ENCODE peak calls at places on chromosomes 1 and 21, in seven cellular contexts. H, Q, P, M, X, W and F are unnamed samples.

GRCh38 chr1:115641762-115642167 is at the start of gene VANGL1:
- DNase-seq in H (peak), Q (peak), X (peak), P (peak), W (peak), M (no peak), F (no peak)

GRCh38 chr1:6483010-6483760 is 8.3 kb downstream of the PLEKHG5 start:
- DNase-seq in M (no peak), H (no peak), Q (no peak), W (no peak), P (no peak), X (no peak), F (no peak)

GRCh38 chr1:19639999-19640362 is 4.1 kb upstream of the NBL1 start:
- DNase-seq in H (no peak), P (no peak), M (no peak), Q (peak), X (no peak), W (no peak), F (no peak)

GRCh38 chr1:234503193-234504050 is 24.4 kb upstream of the TARBP1 start:
- DNase-seq in P (no peak), Q (no peak), W (no peak), H (no peak), M (no peak), X (no peak), F (no peak)

GRCh38 chr1:215606036-215606435 is 38.9 kb downstream of the KCTD3 start:
- DNase-seq in W (no peak), P (no peak), M (no peak), X (no peak), H (no peak), Q (no peak), F (no peak)

GRCh38 chr1:27405074-27405473 is 12.7 kb downstream of the GPR3 start:
- DNase-seq in X (peak), H (no peak), Q (no peak), M (no peak), W (peak), P (no peak), F (no peak)

GRCh38 chr1:229101475-229101874 is 169.4 kb upstream of the RAB4A start:
- DNase-seq in Q (no peak), M (no peak), P (no peak), H (no peak), W (no peak), X (no peak), F (no peak)

GRCh38 chr1:8625981-8626898 is 191.2 kb downstream of the RERE start:
- DNase-seq in X (no peak), H (no peak), P (peak), Q (peak), M (no peak), W (no peak), F (peak)

GRCh38 chr1:201409440-201409839 is 10.3 kb upstream of the LAD1 start:
- DNase-seq in W (no peak), P (no peak), X (no peak), H (no peak), M (no peak), Q (no peak), F (no peak)

GRCh38 chr1:27122652-27123051 is 32.3 kb downstream of the SLC9A1 start:
- DNase-seq in P (peak), X (peak), M (no peak), H (no peak), W (peak), Q (peak), F (no peak)

GRCh38 chr1:46248122-46248920 is 758 bp downstream of the RAD54L start:
- DNase-seq in W (peak), X (peak), Q (peak), P (peak), M (no peak), H (no peak), F (peak)

GRCh38 chr1:50181027-50181663 is 72.4 kb downstream of the ELAVL4 start:
- DNase-seq in W (no peak), H (no peak), Q (no peak), M (no peak), P (no peak), X (no peak), F (no peak)

GRCh38 chr1:153777648-153778047 is 2.4 kb downstream of the SLC27A3 start:
- DNase-seq in X (no peak), M (no peak), P (no peak), H (no peak), W (no peak), Q (no peak), F (no peak)

GRCh38 chr1:89794406-89794805 is 26.4 kb upstream of the LRRC8D start:
- DNase-seq in H (no peak), Q (no peak), P (no peak), W (no peak), X (peak), M (no peak), F (no peak)

GRCh38 chr1:245197911-245198379 is 43.2 kb downstream of the KIF26B start:
- DNase-seq in X (no peak), Q (no peak), H (no peak), P (peak), M (no peak), W (no peak), F (no peak)

GRCh38 chr1:39081266-39082139 is 55.4 kb downstream of the NDUFS5 start:
- DNase-seq in H (peak), M (no peak), W (peak), Q (peak), P (no peak), X (peak), F (no peak)

GRCh38 chr1:204331847-204332487 is 27.8 kb downstream of the PLEKHA6 start:
- DNase-seq in X (no peak), W (no peak), M (no peak), Q (peak), H (no peak), P (no peak), F (no peak)

GRCh38 chr21:30605968-30606367 is 5.1 kb downstream of the KRTAP22-1 start:
- DNase-seq in X (no peak), Q (no peak), H (no peak), M (no peak), W (no peak), P (no peak), F (no peak)

GRCh38 chr1:175188936-175189335 is 3.6 kb downstream of the KIAA0040 start:
- DNase-seq in X (no peak), Q (no peak), P (no peak), H (no peak), M (no peak), W (no peak), F (no peak)

GRCh38 chr1:9481048-9481447 is 58.2 kb upstream of the SLC25A33 start:
- DNase-seq in M (no peak), P (no peak), W (no peak), Q (no peak), X (no peak), H (no peak), F (no peak)

GRCh38 chr1:241722984-241723383 is 70.9 kb downstream of the WDR64 start:
- DNase-seq in Q (no peak), X (no peak), P (no peak), M (no peak), H (no peak), W (no peak), F (no peak)

GRCh38 chr1:180642781-180643180 is 11.0 kb downstream of the XPR1 start:
- DNase-seq in M (no peak), H (no peak), X (no peak), P (no peak), W (no peak), Q (no peak), F (no peak)

GRCh38 chr1:7482772-7483495 is 288.2 kb upstream of the VAMP3 start:
- DNase-seq in W (peak), Q (no peak), P (no peak), H (no peak), M (no peak), X (no peak), F (no peak)

GRCh38 chr21:33334824-33335223 is 10.1 kb downstream of the IFNAR1 start:
- DNase-seq in X (no peak), P (no peak), H (no peak), Q (no peak), W (no peak), M (no peak), F (no peak)

GRCh38 chr1:19009882-19010321 is 53.4 kb upstream of the IFFO2 start:
- DNase-seq in H (no peak), W (no peak), X (peak), Q (peak), M (no peak), P (no peak), F (peak)

GRCh38 chr1:206112600-206113301 is 4.4 kb downstream of the AVPR1B start:
- DNase-seq in M (no peak), H (no peak), Q (peak), X (peak), W (no peak), P (no peak), F (no peak)